ENCODE peak calls at places on chromosomes 6 and 20, in six cellular contexts. E is amniotic epithelial cell, B is H4, Q is OCI-LY7, P is HS-27A, G is nucleus accumbens. Z is an unnamed sample.
A peak's percentile ranks its signal among the peaks of the same experiment; 100 is the strongest.

GRCh38 chr6:112249489-112249888 is 4.9 kb downstream of the LAMA4 start:
- DNase-seq in P (no peak), Q (no peak), G (no peak), E (no peak), B (no peak), Z (no peak)

GRCh38 chr20:49517509-49518100 is 35.1 kb upstream of the KCNB1 start:
- DNase-seq in E (no peak), G (no peak), B (no peak), P (no peak), Q (no peak), Z (no peak)

GRCh38 chr20:25859649-25860530 is 163.2 kb upstream of the ZNF337 start:
- DNase-seq in Q (no peak), B (no peak), P (no peak), E (no peak), G (peak; percentile 83), Z (peak; percentile 96)

GRCh38 chr6:147170269-147170668 is 33.9 kb upstream of the STXBP5 start:
- DNase-seq in B (no peak), G (no peak), Q (no peak), P (peak; percentile 82), E (peak; percentile 97), Z (no peak)

GRCh38 chr6:17932362-17932852 is 55.0 kb downstream of the KIF13A start:
- DNase-seq in P (no peak), Q (no peak), G (no peak), B (no peak), E (peak; percentile 66), Z (no peak)

GRCh38 chr6:75147512-75147911 is 58.3 kb downstream of the COL12A1 start:
- DNase-seq in E (no peak), Q (no peak), B (no peak), G (no peak), P (no peak), Z (no peak)

GRCh38 chr6:154731296-154732218 is 1.7 kb upstream of the SCAF8 start:
- DNase-seq in P (no peak), B (no peak), E (no peak), Q (peak; percentile 6), G (no peak), Z (no peak)

GRCh38 chr20:62726716-62727583 is 18.3 kb downstream of the NTSR1 start:
- DNase-seq in E (no peak), G (no peak), P (no peak), Q (no peak), B (no peak), Z (no peak)

GRCh38 chr6:41505084-41506049 is 40.8 kb upstream of the FOXP4 start:
- DNase-seq in B (peak; percentile 92), Q (no peak), P (no peak), G (no peak), E (peak; percentile 52), Z (no peak)

GRCh38 chr6:52261229-52261628 is 16.9 kb upstream of the IL17F start:
- DNase-seq in P (no peak), G (no peak), Q (no peak), E (peak; percentile 55), B (peak; percentile 77), Z (no peak)

GRCh38 chr6:147990159-147990558 is 352.5 kb upstream of the SASH1 start:
- DNase-seq in Q (no peak), E (no peak), B (no peak), G (no peak), P (no peak), Z (no peak)

Z was measured in head of caudate nucleus.